ENCODE peak calls at places on chromosomes 12 and 14, in six cellular contexts. Y, P, M, V, N and B are unnamed samples. For H3K27me3, the result is how much of the 10 kb centered on the place peaks cover.

GRCh38 chr14:35337557-35338255 is 45.5 kb downstream of the PSMA6 start:
- DNase-seq in Y (no peak), P (peak), M (no peak), V (no peak), N (peak), B (no peak)

GRCh38 chr12:9363145-9363544 is 154.9 kb upstream of the PZP start:
- DNase-seq in Y (no peak), P (no peak), M (no peak), V (no peak), N (no peak), B (no peak)

GRCh38 chr14:34035177-34035933 is 84.5 kb upstream of the EGLN3 start:
- DNase-seq in Y (peak), P (no peak), M (no peak), V (no peak), N (no peak), B (peak)

GRCh38 chr14:75928587-75929230 is 53.1 kb downstream of the TGFB3 start:
- DNase-seq in Y (no peak), P (no peak), M (no peak), V (no peak), N (no peak), B (no peak)

GRCh38 chr12:132631357-132632065 is 12.9 kb downstream of the P2RX2 start:
- DNase-seq in Y (no peak), P (peak), M (no peak), V (no peak), N (peak), B (no peak)

GRCh38 chr12:40446385-40446784 is 221.6 kb downstream of the LRRK2 start:
- DNase-seq in Y (no peak), P (peak), M (peak), V (no peak), N (no peak), B (no peak)

GRCh38 chr12:102917026-102917787 is at the start of gene PAH:
- DNase-seq in Y (peak), P (peak), M (peak), V (no peak), N (no peak), B (no peak)

GRCh38 chr14:100439781-100440180 is 116.6 kb downstream of the SLC25A47 start:
- DNase-seq in Y (peak), P (no peak), M (no peak), V (no peak), N (no peak), B (no peak)

GRCh38 chr12:124796303-124796957 is 67.2 kb downstream of the SCARB1 start:
- DNase-seq in Y (no peak), P (no peak), M (no peak), V (no peak), N (no peak), B (no peak)

GRCh38 chr12:49904601-49905000 is 901 bp upstream of the FAIM2 start:
- DNase-seq in Y (no peak), P (no peak), M (no peak), V (no peak), N (peak), B (no peak)

GRCh38 chr14:68542346-68542745 is 250.5 kb downstream of the ZFP36L1 start:
- DNase-seq in Y (no peak), P (no peak), M (no peak), V (no peak), N (no peak), B (no peak)

GRCh38 chr12:62135553-62136200 is 124.5 kb upstream of the USP15 start:
- DNase-seq in Y (no peak), P (no peak), M (no peak), V (no peak), N (no peak), B (no peak)

GRCh38 chr12:50221228-50222008 is 54.2 kb upstream of the CERS5 start:
- DNase-seq in Y (no peak), P (peak), M (no peak), V (peak), N (no peak), B (no peak)

DNA sequence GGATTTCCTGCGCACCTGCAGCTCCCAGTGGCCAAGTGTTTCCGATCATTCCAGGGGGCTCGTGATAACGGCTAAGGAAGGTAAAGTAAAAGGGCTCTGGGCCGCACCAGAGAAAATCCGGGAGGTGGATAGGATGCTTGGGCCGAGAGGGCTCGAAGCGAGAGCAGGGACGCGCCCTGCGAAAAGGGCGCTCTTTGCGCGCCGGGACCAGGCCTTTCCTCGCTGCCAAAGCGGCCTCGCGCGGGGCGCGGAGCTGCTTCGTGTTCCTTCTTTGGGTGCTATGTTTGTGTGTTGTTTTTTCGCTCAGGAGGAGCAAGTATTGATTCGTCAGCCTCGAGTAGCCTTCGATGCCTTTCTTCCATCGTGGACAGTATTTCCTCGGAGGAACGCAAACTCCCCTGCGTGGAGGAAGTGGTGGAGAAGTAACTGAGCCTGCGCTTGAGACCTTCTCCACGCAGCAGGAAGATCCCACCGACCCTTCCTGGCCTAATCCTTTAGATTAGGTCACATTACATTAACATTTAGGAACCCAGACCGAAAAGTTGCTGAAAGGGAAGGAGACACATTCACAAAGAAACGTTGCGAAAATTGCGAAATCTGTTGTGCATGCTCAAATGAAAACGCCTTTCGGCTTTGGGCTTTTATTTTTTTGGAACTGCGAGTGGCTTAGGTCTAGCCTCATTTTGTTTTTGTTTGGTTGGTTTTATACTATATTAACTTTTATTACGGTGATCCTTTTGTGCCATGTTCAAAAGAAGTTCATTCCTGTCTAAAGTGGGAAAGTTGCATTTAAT is 1.3 kb downstream of the MYF6 start:
- DNase-seq in Y (no peak), P (peak), M (no peak), V (no peak), N (no peak), B (no peak)
- H3K4me3 ChIP-seq in Y (no peak), P (peak), M (no peak), V (peak), N (no peak), B (no peak)

GRCh38 chr12:117092886-117093285 is 6.3 kb downstream of the TESC start:
- DNase-seq in Y (no peak), P (no peak), M (no peak), V (no peak), N (no peak), B (no peak)
- H3K27me3 ChIP-seq in Y (under half), P (under half), M (under half), V (under half), N (under half), B (under half)

GRCh38 chr14:36952702-36953101 is 219.7 kb downstream of the SLC25A21 start:
- DNase-seq in Y (no peak), P (no peak), M (peak), V (peak), N (no peak), B (no peak)
- H3K4me3 ChIP-seq in Y (no peak), P (no peak), M (no peak), V (no peak), N (no peak), B (no peak)

GRCh38 chr12:120367252-120367923 is 1.6 kb downstream of the MSI1 start:
- DNase-seq in Y (peak), P (peak), M (peak), V (no peak), N (no peak), B (no peak)
- H3K27me3 ChIP-seq in Y (under half), P (under half), M (under half), V (under half), N (half or more), B (under half)

DNA sequence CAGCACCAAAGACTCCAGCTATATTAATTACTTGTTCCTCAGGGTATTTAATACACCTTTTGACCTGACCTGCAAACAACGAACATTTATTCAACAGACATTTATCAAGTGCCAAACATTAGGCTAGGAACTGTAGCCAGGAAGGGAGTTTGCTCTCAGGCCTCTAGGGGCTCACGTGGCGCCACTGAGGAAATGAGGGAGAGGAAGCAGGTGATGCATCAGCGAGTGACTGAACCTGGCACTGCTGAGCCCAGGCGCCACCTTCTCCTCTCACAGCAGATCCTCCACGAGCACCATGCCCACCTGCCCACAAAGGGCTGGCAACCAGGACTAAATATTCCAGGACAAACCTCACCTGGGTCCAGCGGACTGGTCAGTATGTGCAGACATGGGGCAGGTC is 50.2 kb downstream of the SETD3 start:
- DNase-seq in Y (no peak), P (peak), M (peak), V (no peak), N (no peak), B (no peak)
- H3K4me3 ChIP-seq in Y (no peak), P (no peak), M (no peak), V (no peak), N (no peak), B (no peak)

GRCh38 chr12:53971686-53972085 is 1.2 kb upstream of the HOXC11 start:
- DNase-seq in Y (no peak), P (no peak), M (no peak), V (no peak), N (no peak), B (no peak)

GRCh38 chr12:53968214-53969127 is 4.5 kb upstream of the HOXC11 start:
- DNase-seq in Y (no peak), P (no peak), M (no peak), V (no peak), N (no peak), B (no peak)

GRCh38 chr12:53971129-53971528 is 1.8 kb upstream of the HOXC11 start:
- DNase-seq in Y (no peak), P (no peak), M (no peak), V (no peak), N (no peak), B (no peak)

GRCh38 chr12:53970451-53970850 is 2.5 kb upstream of the HOXC11 start:
- DNase-seq in Y (no peak), P (no peak), M (no peak), V (no peak), N (no peak), B (no peak)

GRCh38 chr12:53969588-53970259 is 3.2 kb upstream of the HOXC11 start:
- DNase-seq in Y (no peak), P (no peak), M (no peak), V (no peak), N (no peak), B (no peak)
- H3K27me3 ChIP-seq in Y (half or more), P (half or more), M (under half), V (half or more), N (half or more), B (half or more)